ENCODE peak calls at places on chromosomes 7 and 10, in four cellular contexts. R is HepG2, A is GM12878, H is K562. J is an unnamed sample.

GRCh38 chr7:157079116-157079515 is 59.6 kb upstream of the UBE3C start:
- DNase-seq in R (no peak), A (no peak), H (no peak), J (no peak)

GRCh38 chr7:32679192-32679591 is 183.9 kb downstream of the AVL9 start:
- DNase-seq in R (no peak), A (no peak), H (no peak), J (no peak)

GRCh38 chr7:21140622-21141021 is 287.3 kb upstream of the SP4 start:
- DNase-seq in R (no peak), A (no peak), H (no peak), J (no peak)

GRCh38 chr10:102342958-102343357 is 52.5 kb upstream of the NFKB2 start:
- DNase-seq in R (no peak), A (no peak), H (no peak), J (no peak)

GRCh38 chr10:69061305-69062161 is 26.4 kb upstream of the SRGN start:
- DNase-seq in R (peak), A (no peak), H (peak), J (no peak)

GRCh38 chr10:69703766-69704191 is 73.7 kb downstream of the FAM241B start:
- DNase-seq in R (no peak), A (no peak), H (no peak), J (no peak)

GRCh38 chr10:112919721-112920120 is 30.3 kb upstream of the TCF7L2 start:
- DNase-seq in R (no peak), A (no peak), H (no peak), J (no peak)

GRCh38 chr7:44398953-44399574 is 73.7 kb upstream of the CAMK2B start:
- DNase-seq in R (no peak), A (no peak), H (no peak), J (peak)

GRCh38 chr10:126993208-126993607 is 88.0 kb downstream of the DOCK1 start:
- DNase-seq in R (no peak), A (no peak), H (no peak), J (no peak)

GRCh38 chr10:44854693-44855350 is 56.3 kb upstream of the TMEM72 start:
- DNase-seq in R (no peak), A (no peak), H (no peak), J (no peak)

GRCh38 chr7:65250216-65250615 is 123.4 kb upstream of the ZNF92 start:
- DNase-seq in R (no peak), A (no peak), H (no peak), J (no peak)

GRCh38 chr7:102873470-102874165 is 39.2 kb upstream of the LRRC17 start:
- DNase-seq in R (no peak), A (no peak), H (no peak), J (no peak)

GRCh38 chr10:50577681-50578350 is 45.9 kb downstream of the SGMS1 start:
- DNase-seq in R (no peak), A (no peak), H (peak), J (no peak)

GRCh38 chr10:95987685-95988426 is 55.5 kb upstream of the CCNJ start:
- DNase-seq in R (no peak), A (peak), H (no peak), J (no peak)

GRCh38 chr7:127041689-127042452 is 210.9 kb downstream of the GRM8 start:
- DNase-seq in R (no peak), A (no peak), H (no peak), J (no peak)

DNA sequence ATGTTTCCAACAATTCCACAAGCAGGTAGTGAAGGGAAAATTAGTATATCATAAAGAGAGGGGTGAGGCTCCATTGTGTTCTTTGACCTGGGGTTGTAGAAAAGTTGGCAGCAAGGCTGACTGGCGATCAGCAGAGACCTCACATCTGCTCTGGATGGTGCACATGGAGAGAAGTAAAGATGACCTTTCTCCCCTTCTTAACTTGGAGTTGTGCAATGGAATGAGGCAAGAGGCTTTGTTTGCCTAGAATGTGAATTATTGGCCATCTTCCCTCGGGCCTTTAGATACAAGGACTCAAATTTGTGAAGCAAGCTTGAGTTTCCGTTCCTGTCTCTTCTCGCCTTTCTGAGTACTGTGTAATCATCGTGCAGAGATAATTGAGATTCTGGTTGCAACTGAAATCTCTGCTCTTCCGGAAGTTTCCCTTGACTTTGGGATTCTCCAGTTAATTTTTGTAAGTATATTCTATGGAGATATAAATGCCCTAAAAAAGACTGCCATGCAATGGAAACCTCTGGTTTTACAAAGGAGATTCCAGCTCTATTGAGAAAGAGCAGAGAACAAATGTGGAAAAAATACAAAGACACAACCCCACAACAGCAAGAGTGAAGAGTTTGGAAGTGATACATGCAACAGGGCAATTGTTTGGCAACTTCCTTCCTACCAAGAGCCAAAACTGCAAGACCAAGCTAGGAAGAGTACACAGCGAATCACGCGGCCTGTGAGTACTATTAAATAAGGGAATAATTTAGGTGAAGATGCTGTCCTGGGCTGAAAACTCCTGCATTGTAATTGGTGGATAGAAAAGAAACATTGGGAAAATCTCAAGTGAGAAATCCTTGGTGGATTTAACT is 542.3 kb upstream of the NRP1 start:
- DNase-seq in R (peak), A (no peak), H (no peak), J (no peak)
- TF ChIP-seq FOXK2 in R (no peak), A (no peak), H (no peak), J (no peak)

DNA sequence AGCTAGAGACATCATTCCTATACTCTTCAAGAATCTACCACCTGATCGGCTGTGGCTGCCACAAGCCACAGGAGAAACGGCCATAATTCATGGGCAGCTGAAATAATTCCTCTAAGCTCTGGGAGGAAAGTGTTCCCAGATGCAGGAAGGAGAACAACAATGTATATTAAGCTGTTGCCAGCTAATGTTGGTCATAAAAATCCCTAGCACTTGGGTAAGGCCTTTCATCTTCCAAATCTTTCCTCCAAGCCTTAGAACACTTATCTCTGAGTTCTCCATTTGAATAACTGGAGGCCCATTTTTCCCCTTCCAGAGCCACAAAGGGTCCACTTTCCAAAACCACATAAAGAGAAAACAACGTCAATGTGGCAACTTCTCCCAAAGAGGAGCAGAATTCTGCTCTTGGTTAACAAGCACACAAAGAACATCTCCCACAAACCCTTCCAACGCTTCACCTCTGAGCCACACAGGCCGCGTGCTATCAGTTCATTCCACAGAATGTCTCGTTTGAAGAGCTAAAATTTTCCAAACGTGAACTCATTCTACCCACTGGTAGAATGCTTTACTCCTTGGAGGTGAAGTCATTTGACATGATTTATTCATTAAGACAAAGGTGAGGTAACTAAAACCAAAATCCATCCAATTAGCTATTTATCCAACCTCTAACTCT is 11.2 kb downstream of the KCNMA1 start:
- DNase-seq in R (no peak), A (no peak), H (no peak), J (no peak)
- TF ChIP-seq TARDBP in R (no peak), A (no peak), H (no peak), J (no peak)

DNA sequence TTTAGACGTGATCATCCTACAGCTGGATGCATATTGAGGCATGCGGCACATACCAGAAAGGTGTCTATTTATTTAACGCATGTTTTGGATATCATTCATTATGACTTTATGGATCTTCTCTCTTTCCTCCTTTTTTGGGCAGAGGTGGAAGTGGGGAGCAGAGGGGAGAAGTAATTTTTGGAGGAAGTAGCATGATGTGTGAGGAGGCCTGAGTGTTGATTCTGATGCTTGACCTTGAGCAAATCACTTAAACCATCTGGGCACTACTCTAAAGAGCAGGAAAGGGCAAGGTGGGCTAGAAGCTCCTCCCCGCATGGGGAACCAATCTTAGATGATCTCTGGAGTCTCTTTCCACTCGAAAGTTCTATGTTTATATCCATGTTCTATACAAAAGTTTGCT is 270.5 kb downstream of the TRIL start:
- DNase-seq in R (no peak), A (no peak), H (no peak), J (no peak)
- TF ChIP-seq FOXM1 in R (no peak), A (no peak), H (no peak), J (no peak)

DNA sequence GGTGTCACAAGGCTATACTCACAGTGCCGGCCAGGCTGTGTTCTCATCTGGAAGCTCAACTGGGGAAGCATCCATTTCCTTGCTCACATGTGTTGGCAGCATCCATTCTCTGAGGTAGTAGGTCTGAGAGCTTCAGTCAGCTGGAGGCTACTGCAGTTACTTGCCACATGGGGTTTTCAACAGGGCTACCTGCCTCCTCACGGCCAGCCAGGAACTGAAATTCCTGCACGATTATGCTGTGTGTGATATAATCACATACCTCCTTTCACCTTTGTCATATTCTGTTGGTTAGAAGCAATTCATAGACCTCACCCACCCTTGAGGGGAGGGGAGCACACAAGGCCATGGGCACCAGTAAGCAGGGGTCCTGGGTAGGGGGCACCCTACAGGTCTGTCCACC is 37.4 kb downstream of the PYROXD2 start:
- DNase-seq in R (no peak), A (no peak), H (no peak), J (no peak)
- TF ChIP-seq FOXK2 in R (no peak), A (no peak), H (no peak), J (no peak)

GRCh38 chr7:23570592-23571200 is 26.5 kb upstream of the CCDC126 start:
- DNase-seq in R (peak), A (peak), H (peak), J (peak)
- TF ChIP-seq TARDBP in R (no peak), A (no peak), H (no peak), J (no peak)

GRCh38 chr7:18906901-18907300 is 210.5 kb downstream of the TWIST1 start:
- DNase-seq in R (no peak), A (no peak), H (no peak), J (no peak)
- TF ChIP-seq FOXM1 in R (no peak), A (no peak), H (no peak), J (no peak)

GRCh38 chr7:1454471-1455065 is 4.7 kb downstream of the MICALL2 start:
- DNase-seq in R (no peak), A (no peak), H (no peak), J (no peak)

GRCh38 chr7:1457949-1458675 is 1.2 kb downstream of the MICALL2 start:
- DNase-seq in R (peak), A (no peak), H (no peak), J (no peak)

GRCh38 chr7:1455955-1456354 is 3.3 kb downstream of the MICALL2 start:
- DNase-seq in R (no peak), A (no peak), H (no peak), J (no peak)

GRCh38 chr7:1457059-1457948 is 2.0 kb downstream of the MICALL2 start:
- DNase-seq in R (peak), A (no peak), H (no peak), J (no peak)

GRCh38 chr7:1455241-1455939 is 3.9 kb downstream of the MICALL2 start:
- DNase-seq in R (no peak), A (no peak), H (no peak), J (no peak)
- TF ChIP-seq FOXK2 in R (no peak), A (no peak), H (no peak), J (no peak)

DNA sequence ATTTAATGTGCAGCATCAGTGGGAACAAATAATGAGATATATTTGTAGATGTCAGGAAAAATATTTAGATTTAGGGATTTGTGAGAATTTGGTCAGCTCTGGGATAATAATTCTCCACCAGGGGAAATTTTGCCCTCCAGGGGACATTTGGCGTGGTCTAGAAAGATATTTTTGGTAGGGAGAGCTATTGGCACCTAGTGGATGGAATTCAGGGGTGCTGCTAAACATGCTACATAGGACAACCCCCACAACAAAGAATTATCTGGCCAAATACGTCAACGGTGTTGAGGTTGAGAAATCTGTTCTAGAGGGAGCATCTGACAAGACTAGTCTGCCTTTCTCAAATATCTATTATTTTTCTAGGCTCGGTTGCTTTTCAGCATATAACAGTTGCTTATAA is 2.1 kb downstream of the ADK start:
- DNase-seq in R (peak), A (no peak), H (peak), J (no peak)
- TF ChIP-seq TARDBP in R (no peak), A (no peak), H (no peak), J (no peak)

GRCh38 chr10:122052702-122053101 is 63.7 kb downstream of the TACC2 start:
- DNase-seq in R (no peak), A (no peak), H (no peak), J (no peak)
- TF ChIP-seq FOXM1 in R (no peak), A (no peak), H (no peak), J (no peak)

DNA sequence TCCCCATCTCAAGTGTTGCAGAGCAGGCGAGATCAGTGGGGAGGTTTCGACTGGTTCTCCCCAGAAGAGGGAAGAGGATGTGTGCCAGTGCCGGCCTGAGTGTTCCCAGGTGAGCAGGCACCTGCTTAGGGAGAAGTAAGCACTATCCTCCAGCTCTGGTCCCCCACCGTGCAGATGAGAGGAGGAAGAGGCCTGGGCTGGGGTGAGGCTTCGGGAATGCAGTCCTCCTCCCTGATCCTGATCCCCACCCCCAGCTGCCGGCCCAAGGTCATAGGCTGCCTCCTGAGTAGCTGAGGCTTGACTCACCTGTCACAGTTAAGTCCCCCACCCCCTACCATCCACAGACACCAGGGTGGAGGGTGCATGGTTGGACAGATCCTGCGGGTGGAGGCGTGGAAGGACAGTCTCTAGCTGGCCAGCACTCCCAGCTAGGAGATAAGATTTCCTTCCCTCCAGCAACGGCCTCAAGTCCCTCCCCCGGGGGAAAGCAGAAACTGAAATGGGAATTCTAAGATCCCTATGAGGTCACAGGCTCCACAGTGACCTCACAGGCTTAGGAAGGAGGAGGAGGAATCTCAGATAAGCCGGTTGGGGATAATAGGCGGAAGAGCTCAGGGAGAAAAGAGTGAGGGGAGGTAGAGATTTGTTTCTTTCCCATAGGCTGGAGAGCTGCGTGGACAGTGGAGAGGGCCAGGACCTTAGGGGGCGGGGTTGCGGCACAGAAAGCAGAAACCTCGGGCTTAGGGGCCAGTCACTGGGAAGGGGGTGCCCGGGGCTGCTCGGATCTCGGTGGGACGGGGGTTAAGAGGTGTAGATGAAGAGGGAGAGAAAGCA is 1.0 kb downstream of the LRCH4 start:
- DNase-seq in R (peak), A (no peak), H (peak), J (no peak)
- TF ChIP-seq FOXK2 in R (no peak), A (no peak), H (no peak), J (no peak)